ENCODE peak calls at places on chromosome 1, in ten cellular contexts. D, Q, S, X, P, Z, V, O, J and G are unnamed samples.

GRCh38 chr1:234484218-234484617 is 5.2 kb upstream of the TARBP1 start:
- DNase-seq in D (peak), Q (no peak), S (no peak), X (peak), P (no peak), Z (no peak), V (no peak), O (no peak), J (no peak), G (no peak)

GRCh38 chr1:114691061-114691460 is 4.3 kb downstream of the AMPD1 start:
- DNase-seq in D (no peak), Q (no peak), S (peak), X (no peak), P (no peak), Z (no peak), V (no peak), O (no peak), J (no peak), G (no peak)

GRCh38 chr1:78601068-78601467 is 19.2 kb upstream of the IFI44L start:
- DNase-seq in D (no peak), Q (no peak), S (no peak), X (no peak), P (no peak), Z (no peak), V (no peak), O (no peak), J (no peak), G (no peak)

GRCh38 chr1:162904579-162904978 is 43.6 kb upstream of the CCDC190 start:
- DNase-seq in D (no peak), Q (no peak), S (no peak), X (no peak), P (no peak), Z (no peak), V (no peak), O (no peak), J (no peak), G (no peak)

GRCh38 chr1:43296207-43296606 is 4.6 kb upstream of the TIE1 start:
- DNase-seq in D (no peak), Q (no peak), S (no peak), X (no peak), P (no peak), Z (no peak), V (no peak), O (no peak), J (no peak), G (no peak)

GRCh38 chr1:27563407-27564263 is 40.3 kb downstream of the AHDC1 start:
- DNase-seq in D (peak), Q (peak), S (no peak), X (peak), P (no peak), Z (no peak), V (peak), O (no peak), J (no peak), G (no peak)

GRCh38 chr1:175824079-175824478 is 80.7 kb upstream of the TNR start:
- DNase-seq in D (no peak), Q (no peak), S (peak), X (no peak), P (peak), Z (no peak), V (no peak), O (no peak), J (no peak), G (peak)

GRCh38 chr1:31297273-31298247 is 728 bp downstream of the ZCCHC17 start:
- DNase-seq in D (peak), Q (no peak), S (peak), X (peak), P (peak), Z (no peak), V (no peak), O (no peak), J (no peak), G (no peak)

GRCh38 chr1:96059276-96059675 is 662.3 kb upstream of the PTBP2 start:
- DNase-seq in D (no peak), Q (no peak), S (no peak), X (no peak), P (no peak), Z (no peak), V (no peak), O (no peak), J (no peak), G (no peak)

GRCh38 chr1:55913565-55913964 is 665.8 kb downstream of the PLPP3 start:
- DNase-seq in D (no peak), Q (no peak), S (no peak), X (no peak), P (no peak), Z (no peak), V (no peak), O (no peak), J (no peak), G (no peak)

DNA sequence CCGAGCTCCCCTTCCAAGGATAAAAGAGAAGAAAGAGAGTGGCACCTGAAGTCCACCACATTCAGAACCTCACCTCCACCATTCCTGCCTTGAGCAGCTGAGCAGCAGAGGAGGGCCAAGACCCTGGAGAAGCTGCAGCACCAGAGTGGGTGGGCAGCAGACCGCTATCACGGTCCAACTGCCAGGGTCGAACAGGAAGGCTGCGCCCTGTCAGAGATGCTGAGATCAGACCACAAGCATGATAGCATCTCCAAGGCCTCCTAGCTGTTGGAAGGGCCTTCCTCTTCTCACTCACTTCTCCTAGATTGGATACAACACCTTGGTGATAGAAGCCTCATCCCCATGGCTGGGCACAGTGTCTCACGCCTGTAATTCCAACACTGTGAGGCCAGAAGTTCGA is 12.1 kb upstream of the SLC45A3 start:
- DNase-seq in D (no peak), Q (no peak), S (no peak), X (no peak), P (no peak), Z (no peak), V (no peak), O (no peak), J (no peak), G (no peak)
- TF ChIP-seq CTCF in D (no peak), Q (no peak), S (no peak), X (no peak), P (no peak), Z (no peak), V (no peak), O (no peak), J (no peak), G (no peak)

GRCh38 chr1:202968895-202969295 is 1.8 kb upstream of the CYB5R1 start:
- DNase-seq in D (peak), Q (no peak), S (peak), X (peak), P (peak), Z (no peak), V (peak), O (no peak), J (peak), G (peak)
- TF ChIP-seq CTCF in D (peak), Q (peak), S (peak), X (peak), P (no peak), Z (peak), V (peak), O (peak), J (peak), G (peak)

GRCh38 chr1:245084551-245084950 is 70.2 kb upstream of the KIF26B start:
- DNase-seq in D (peak), Q (no peak), S (no peak), X (no peak), P (no peak), Z (no peak), V (no peak), O (no peak), J (no peak), G (no peak)

GRCh38 chr1:245087723-245088122 is 67.1 kb upstream of the KIF26B start:
- DNase-seq in D (no peak), Q (no peak), S (no peak), X (no peak), P (no peak), Z (no peak), V (no peak), O (no peak), J (no peak), G (no peak)

GRCh38 chr1:245090491-245091090 is 64.2 kb upstream of the KIF26B start:
- DNase-seq in D (no peak), Q (no peak), S (no peak), X (no peak), P (no peak), Z (no peak), V (no peak), O (no peak), J (no peak), G (no peak)

GRCh38 chr1:245086389-245086969 is 68.3 kb upstream of the KIF26B start:
- DNase-seq in D (peak), Q (no peak), S (peak), X (peak), P (no peak), Z (no peak), V (no peak), O (peak), J (no peak), G (no peak)

DNA sequence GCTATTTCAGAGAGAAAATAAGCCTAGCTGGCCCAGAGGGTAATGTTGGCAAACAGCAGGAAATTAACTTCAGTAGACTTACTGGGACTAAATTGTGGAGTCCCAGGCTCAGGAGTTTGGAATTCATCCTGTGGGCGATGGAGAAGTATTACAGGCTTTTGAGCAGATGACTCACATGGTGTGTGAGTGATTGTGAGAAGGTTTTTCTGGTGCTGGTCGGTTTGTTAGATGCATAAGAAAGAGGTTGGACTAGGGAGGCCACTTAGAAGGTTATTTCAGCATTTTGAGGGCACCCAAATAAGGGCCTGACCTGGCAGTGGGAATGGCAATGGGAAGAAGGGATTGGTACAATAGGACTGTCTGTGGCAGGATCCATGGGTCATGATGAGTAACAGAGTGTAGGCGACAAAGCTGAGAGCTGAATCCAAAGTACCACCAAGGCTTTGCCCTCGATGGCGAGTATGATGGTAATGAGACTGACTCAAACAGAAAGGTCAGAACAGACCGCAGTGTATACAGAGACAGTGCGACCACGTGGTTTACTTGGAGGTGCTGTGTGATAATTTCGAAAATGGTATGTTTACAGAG is 69.2 kb upstream of the KIF26B start:
- DNase-seq in D (peak), Q (no peak), S (peak), X (peak), P (no peak), Z (peak), V (no peak), O (peak), J (no peak), G (no peak)
- TF ChIP-seq CTCF in D (peak), Q (no peak), S (no peak), X (peak), P (no peak), Z (peak), V (no peak), O (peak), J (no peak), G (no peak)

GRCh38 chr1:53176452-53177344 is 19.9 kb upstream of the CPT2 start:
- DNase-seq in D (peak), Q (peak), S (no peak), X (no peak), P (no peak), Z (no peak), V (no peak), O (no peak), J (no peak), G (no peak)
- TF ChIP-seq CTCF in D (peak), Q (no peak), S (no peak), X (peak), P (no peak), Z (peak), V (peak), O (peak), J (no peak), G (no peak)